ENCODE peak calls at places on chromosomes 11 and 22, in six cellular contexts. Z, F, Y, R, M and A are unnamed samples.

GRCh38 chr11:128548655-128549255 is 38.6 kb downstream of the ETS1 start:
- DNase-seq in Z (no peak), R (peak), F (peak), Y (no peak), M (peak), A (no peak)

GRCh38 chr22:24768537-24769374 is 5.8 kb downstream of the PIWIL3 start:
- DNase-seq in M (peak), Z (peak), F (peak), R (no peak), Y (no peak), A (peak)

GRCh38 chr11:121389651-121390050 is 62.5 kb upstream of the SORL1 start:
- DNase-seq in Y (no peak), R (no peak), Z (no peak), F (no peak), M (no peak), A (peak)

GRCh38 chr22:19691721-19692341 is 22.5 kb upstream of the SEPTIN5 start:
- DNase-seq in R (no peak), Y (peak), F (no peak), M (no peak), Z (peak), A (no peak)

GRCh38 chr11:6259638-6260019 is at the start of gene CCKBR:
- DNase-seq in Z (peak), F (peak), R (no peak), M (no peak), Y (no peak), A (no peak)

GRCh38 chr11:78683774-78684173 is 109.1 kb upstream of the NARS2 start:
- DNase-seq in R (no peak), M (no peak), Y (no peak), F (no peak), Z (no peak), A (no peak)

GRCh38 chr11:43941257-43941879 is 1.1 kb upstream of the C11orf96 start:
- DNase-seq in R (no peak), Z (no peak), M (no peak), Y (no peak), F (no peak), A (no peak)

GRCh38 chr11:78469905-78470304 is 52.3 kb upstream of the GAB2 start:
- DNase-seq in Y (no peak), F (no peak), R (no peak), Z (no peak), M (no peak), A (no peak)